ENCODE peak calls at places on chromosomes 6 and 20, in five cellular contexts. D is WTC11; C is KG1; K is activated CD4-positive, alpha-beta T cell treated with anti-CD3 and anti-CD28 coated beads for 48 hours; O is GM13977. A is an unnamed sample.

GRCh38 chr6:158027590-158028285 is 46.1 kb downstream of the SYNJ2 start:
- DNase-seq in D (no peak), C (no peak), K (no peak), O (no peak), A (no peak)

GRCh38 chr6:20006039-20006438 is 168.9 kb downstream of the ID4 start:
- DNase-seq in D (no peak), C (no peak), K (no peak), O (no peak), A (no peak)

GRCh38 chr6:166490671-166491500 is 95.6 kb downstream of the RAMACL start:
- DNase-seq in D (no peak), C (no peak), K (no peak), O (no peak), A (no peak)

GRCh38 chr6:7112741-7113313 is 5.1 kb downstream of the RREB1 start:
- DNase-seq in D (peak), C (no peak), K (peak), O (peak), A (no peak)

GRCh38 chr20:10596726-10597125 is 77.1 kb downstream of the JAG1 start:
- DNase-seq in D (no peak), C (no peak), K (no peak), O (no peak), A (no peak)

GRCh38 chr6:23754197-23754596 is 371.8 kb upstream of the NRSN1 start:
- DNase-seq in D (no peak), C (no peak), K (no peak), O (no peak), A (no peak)

GRCh38 chr20:58511861-58512260 is 3.3 kb downstream of the APCDD1L start:
- DNase-seq in D (no peak), C (no peak), K (no peak), O (no peak), A (no peak)

GRCh38 chr6:43147289-43147688 is 23.8 kb upstream of the SRF start:
- DNase-seq in D (no peak), C (no peak), K (no peak), O (no peak), A (no peak)

GRCh38 chr20:59435496-59435895 is 135.1 kb downstream of the EDN3 start:
- DNase-seq in D (no peak), C (no peak), K (no peak), O (no peak), A (no peak)

GRCh38 chr20:59560588-59561227 is 43.6 kb upstream of the PHACTR3 start:
- DNase-seq in D (no peak), C (no peak), K (no peak), O (peak), A (no peak)

GRCh38 chr6:69704916-69705315 is 91.9 kb downstream of the LMBRD1 start:
- DNase-seq in D (no peak), C (no peak), K (no peak), O (no peak), A (no peak)

A was measured in iPS DF 6.9.